ENCODE peak calls at places on chromosome 17, in nine cellular contexts. One of them, this sample, is unnamed.

GRCh38 chr17:28993013-28993600 is 12.7 kb downstream of the SEZ6 start:
- DNase-seq in sigmoid colon: no peak
- DNase-seq in brain microvascular endothelial cell: no peak
- DNase-seq in tibial nerve: no peak
- DNase-seq in CD8-positive, alpha-beta T cell: no peak
- DNase-seq in BE2C: no peak
- DNase-seq in Caco-2: no peak
- DNase-seq in fibroblast of lung: no peak
- DNase-seq in foreskin fibroblast: no peak
- DNase-seq in this sample: no peak

GRCh38 chr17:32757963-32758362 is 119.0 kb downstream of the MYO1D start:
- DNase-seq in BE2C: no peak
- DNase-seq in sigmoid colon: no peak
- DNase-seq in Caco-2: no peak
- DNase-seq in CD8-positive, alpha-beta T cell: no peak
- DNase-seq in tibial nerve: no peak
- DNase-seq in foreskin fibroblast: no peak
- DNase-seq in brain microvascular endothelial cell: no peak
- DNase-seq in fibroblast of lung: peak
- DNase-seq in this sample: peak

GRCh38 chr17:6556121-6557039 is at the start of gene PITPNM3:
- DNase-seq in foreskin fibroblast: peak
- DNase-seq in sigmoid colon: no peak
- DNase-seq in tibial nerve: no peak
- DNase-seq in CD8-positive, alpha-beta T cell: no peak
- DNase-seq in fibroblast of lung: no peak
- DNase-seq in Caco-2: no peak
- DNase-seq in brain microvascular endothelial cell: no peak
- DNase-seq in BE2C: no peak
- DNase-seq in this sample: no peak

GRCh38 chr17:39979021-39979660 is 1.5 kb upstream of the PSMD3 start:
- DNase-seq in sigmoid colon: no peak
- DNase-seq in tibial nerve: no peak
- DNase-seq in BE2C: no peak
- DNase-seq in Caco-2: no peak
- DNase-seq in fibroblast of lung: peak
- DNase-seq in CD8-positive, alpha-beta T cell: no peak
- DNase-seq in foreskin fibroblast: peak
- DNase-seq in brain microvascular endothelial cell: peak
- DNase-seq in this sample: peak

GRCh38 chr17:57617218-57617617 is 127.9 kb downstream of the CCDC182 start:
- DNase-seq in CD8-positive, alpha-beta T cell: no peak
- DNase-seq in Caco-2: no peak
- DNase-seq in BE2C: no peak
- DNase-seq in foreskin fibroblast: no peak
- DNase-seq in sigmoid colon: no peak
- DNase-seq in fibroblast of lung: no peak
- DNase-seq in tibial nerve: no peak
- DNase-seq in brain microvascular endothelial cell: no peak
- DNase-seq in this sample: no peak

GRCh38 chr17:42200702-42201101 is 6.4 kb upstream of the GHDC start:
- DNase-seq in CD8-positive, alpha-beta T cell: no peak
- DNase-seq in BE2C: peak
- DNase-seq in Caco-2: no peak
- DNase-seq in fibroblast of lung: peak
- DNase-seq in foreskin fibroblast: no peak
- DNase-seq in brain microvascular endothelial cell: no peak
- DNase-seq in sigmoid colon: no peak
- DNase-seq in tibial nerve: no peak
- DNase-seq in this sample: peak

GRCh38 chr17:73562896-73563295 is 81.3 kb downstream of the SDK2 start:
- DNase-seq in CD8-positive, alpha-beta T cell: no peak
- DNase-seq in tibial nerve: no peak
- DNase-seq in foreskin fibroblast: no peak
- DNase-seq in brain microvascular endothelial cell: no peak
- DNase-seq in fibroblast of lung: no peak
- DNase-seq in sigmoid colon: no peak
- DNase-seq in BE2C: no peak
- DNase-seq in Caco-2: no peak
- DNase-seq in this sample: no peak

GRCh38 chr17:67272312-67273050 is 27.5 kb upstream of the HELZ start:
- DNase-seq in tibial nerve: no peak
- DNase-seq in fibroblast of lung: peak
- DNase-seq in CD8-positive, alpha-beta T cell: no peak
- DNase-seq in Caco-2: no peak
- DNase-seq in sigmoid colon: no peak
- DNase-seq in BE2C: no peak
- DNase-seq in brain microvascular endothelial cell: no peak
- DNase-seq in foreskin fibroblast: peak
- DNase-seq in this sample: no peak

GRCh38 chr17:82399030-82399429 is 19.1 kb upstream of the HEXD start:
- DNase-seq in fibroblast of lung: peak
- DNase-seq in sigmoid colon: no peak
- DNase-seq in tibial nerve: peak
- DNase-seq in CD8-positive, alpha-beta T cell: no peak
- DNase-seq in Caco-2: no peak
- DNase-seq in foreskin fibroblast: peak
- DNase-seq in BE2C: peak
- DNase-seq in brain microvascular endothelial cell: no peak
- DNase-seq in this sample: peak

GRCh38 chr17:7250655-7251329 is 742 bp downstream of the CTDNEP1 start:
- DNase-seq in BE2C: no peak
- DNase-seq in tibial nerve: no peak
- DNase-seq in brain microvascular endothelial cell: no peak
- DNase-seq in CD8-positive, alpha-beta T cell: no peak
- DNase-seq in sigmoid colon: no peak
- DNase-seq in Caco-2: no peak
- DNase-seq in foreskin fibroblast: peak
- DNase-seq in fibroblast of lung: no peak
- DNase-seq in this sample: no peak

GRCh38 chr17:5405400-5405799 is 14.1 kb downstream of the NUP88 start:
- DNase-seq in foreskin fibroblast: no peak
- DNase-seq in brain microvascular endothelial cell: no peak
- DNase-seq in fibroblast of lung: no peak
- DNase-seq in tibial nerve: no peak
- DNase-seq in CD8-positive, alpha-beta T cell: no peak
- DNase-seq in BE2C: no peak
- DNase-seq in sigmoid colon: no peak
- DNase-seq in Caco-2: peak
- DNase-seq in this sample: no peak

GRCh38 chr17:197352-197751 is 15.9 kb upstream of the DOC2B start:
- DNase-seq in CD8-positive, alpha-beta T cell: no peak
- DNase-seq in BE2C: no peak
- DNase-seq in brain microvascular endothelial cell: no peak
- DNase-seq in fibroblast of lung: no peak
- DNase-seq in Caco-2: no peak
- DNase-seq in sigmoid colon: peak
- DNase-seq in foreskin fibroblast: no peak
- DNase-seq in tibial nerve: no peak
- DNase-seq in this sample: no peak

GRCh38 chr17:6454495-6455320 is 10.5 kb downstream of the PIMREG start:
- DNase-seq in foreskin fibroblast: no peak
- DNase-seq in tibial nerve: no peak
- DNase-seq in brain microvascular endothelial cell: no peak
- DNase-seq in CD8-positive, alpha-beta T cell: no peak
- DNase-seq in fibroblast of lung: no peak
- DNase-seq in Caco-2: no peak
- DNase-seq in sigmoid colon: no peak
- DNase-seq in BE2C: no peak
- DNase-seq in this sample: no peak

GRCh38 chr17:34623856-34624766 is 44.7 kb downstream of the TMEM132E start:
- DNase-seq in foreskin fibroblast: peak
- DNase-seq in fibroblast of lung: no peak
- DNase-seq in Caco-2: no peak
- DNase-seq in tibial nerve: no peak
- DNase-seq in brain microvascular endothelial cell: no peak
- DNase-seq in CD8-positive, alpha-beta T cell: no peak
- DNase-seq in BE2C: peak
- DNase-seq in sigmoid colon: no peak
- DNase-seq in this sample: no peak

GRCh38 chr17:79299349-79299748 is 224.7 kb downstream of the ENGASE start:
- DNase-seq in brain microvascular endothelial cell: no peak
- DNase-seq in sigmoid colon: no peak
- DNase-seq in CD8-positive, alpha-beta T cell: no peak
- DNase-seq in BE2C: no peak
- DNase-seq in tibial nerve: no peak
- DNase-seq in foreskin fibroblast: no peak
- DNase-seq in Caco-2: no peak
- DNase-seq in fibroblast of lung: no peak
- DNase-seq in this sample: no peak

GRCh38 chr17:21042434-21043295 is at the start of gene USP22:
- DNase-seq in BE2C: no peak
- DNase-seq in brain microvascular endothelial cell: no peak
- DNase-seq in CD8-positive, alpha-beta T cell: peak
- DNase-seq in Caco-2: peak
- DNase-seq in foreskin fibroblast: no peak
- DNase-seq in tibial nerve: no peak
- DNase-seq in sigmoid colon: no peak
- DNase-seq in fibroblast of lung: no peak
- DNase-seq in this sample: no peak

GRCh38 chr17:63848834-63849689 is 6.6 kb upstream of the SMARCD2 start:
- DNase-seq in Caco-2: peak
- DNase-seq in sigmoid colon: peak
- DNase-seq in fibroblast of lung: peak
- DNase-seq in foreskin fibroblast: peak
- DNase-seq in BE2C: no peak
- DNase-seq in brain microvascular endothelial cell: peak
- DNase-seq in CD8-positive, alpha-beta T cell: peak
- DNase-seq in tibial nerve: peak
- DNase-seq in this sample: peak

GRCh38 chr17:62653831-62654829 is 26.7 kb downstream of the MRC2 start:
- DNase-seq in foreskin fibroblast: peak
- DNase-seq in brain microvascular endothelial cell: no peak
- DNase-seq in tibial nerve: peak
- DNase-seq in sigmoid colon: peak
- DNase-seq in fibroblast of lung: peak
- DNase-seq in BE2C: peak
- DNase-seq in CD8-positive, alpha-beta T cell: no peak
- DNase-seq in Caco-2: peak
- DNase-seq in this sample: peak

GRCh38 chr17:79838541-79839274 is 532 bp downstream of the CBX4 start:
- DNase-seq in Caco-2: no peak
- DNase-seq in foreskin fibroblast: peak
- DNase-seq in fibroblast of lung: peak
- DNase-seq in BE2C: peak
- DNase-seq in brain microvascular endothelial cell: peak
- DNase-seq in sigmoid colon: no peak
- DNase-seq in tibial nerve: no peak
- DNase-seq in CD8-positive, alpha-beta T cell: peak
- DNase-seq in this sample: peak

GRCh38 chr17:80219777-80220708 is at the start of the genes SGSH and SLC26A11:
- DNase-seq in foreskin fibroblast: peak
- DNase-seq in brain microvascular endothelial cell: peak
- DNase-seq in tibial nerve: peak
- DNase-seq in Caco-2: peak
- DNase-seq in sigmoid colon: peak
- DNase-seq in CD8-positive, alpha-beta T cell: peak
- DNase-seq in fibroblast of lung: peak
- DNase-seq in BE2C: peak
- DNase-seq in this sample: peak

DNA sequence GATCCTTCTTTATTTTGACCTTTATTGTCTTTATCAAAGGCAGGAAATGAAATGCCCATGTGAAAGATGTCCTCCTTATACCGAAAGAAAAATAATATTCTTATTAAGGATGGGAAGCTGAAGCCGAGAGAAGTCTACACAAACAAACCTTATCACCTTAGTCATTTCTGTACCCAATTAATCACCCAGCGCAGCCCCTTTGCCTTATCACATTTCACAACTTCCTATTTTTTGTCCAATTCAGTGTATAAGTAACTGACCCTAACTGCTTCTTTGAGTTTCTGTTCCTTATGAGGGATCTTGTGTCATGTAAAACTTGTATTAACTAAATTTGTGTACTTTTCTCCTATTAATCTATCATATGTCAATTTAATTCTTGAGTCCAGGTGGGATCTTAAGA is 16.4 kb upstream of the CCL23 start:
- DNase-seq in brain microvascular endothelial cell: no peak
- DNase-seq in fibroblast of lung: no peak
- DNase-seq in foreskin fibroblast: no peak
- DNase-seq in sigmoid colon: no peak
- DNase-seq in CD8-positive, alpha-beta T cell: no peak
- DNase-seq in Caco-2: no peak
- DNase-seq in BE2C: no peak
- DNase-seq in tibial nerve: no peak
- DNase-seq in this sample: no peak
- TF ChIP-seq CTCF in brain microvascular endothelial cell: no peak
- TF ChIP-seq CTCF in fibroblast of lung: no peak
- TF ChIP-seq CTCF in foreskin fibroblast: no peak
- TF ChIP-seq CTCF in sigmoid colon: no peak
- TF ChIP-seq CTCF in CD8-positive, alpha-beta T cell: no peak
- TF ChIP-seq CTCF in Caco-2: no peak
- TF ChIP-seq CTCF in BE2C: no peak
- TF ChIP-seq CTCF in tibial nerve: no peak
- TF ChIP-seq CTCF in this sample: no peak

DNA sequence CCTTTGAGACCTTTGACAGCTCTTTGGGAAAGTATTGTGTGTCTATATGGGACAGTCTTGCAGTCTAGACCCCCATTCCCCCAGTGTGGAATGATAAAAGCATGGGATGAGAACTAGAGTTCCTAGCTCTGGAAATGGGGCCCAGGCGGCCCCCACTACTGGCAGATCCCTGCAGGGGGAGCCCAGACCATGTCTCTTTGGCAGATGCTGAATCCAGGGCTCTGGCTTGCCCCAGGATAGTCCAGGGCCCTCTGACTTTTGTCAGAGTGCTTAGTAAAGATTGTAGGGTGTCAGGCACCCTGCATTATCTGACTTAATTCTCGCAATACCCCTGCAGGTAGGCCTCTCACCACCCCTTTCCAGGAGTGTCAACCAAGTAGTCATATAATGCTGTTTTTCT is 8.3 kb downstream of the ALKBH5 start:
- DNase-seq in tibial nerve: no peak
- DNase-seq in sigmoid colon: no peak
- DNase-seq in BE2C: peak
- DNase-seq in brain microvascular endothelial cell: no peak
- DNase-seq in CD8-positive, alpha-beta T cell: no peak
- DNase-seq in foreskin fibroblast: peak
- DNase-seq in fibroblast of lung: no peak
- DNase-seq in Caco-2: no peak
- DNase-seq in this sample: no peak
- H3K4me3 ChIP-seq in tibial nerve: no peak
- H3K4me3 ChIP-seq in sigmoid colon: no peak
- H3K4me3 ChIP-seq in BE2C: no peak
- H3K4me3 ChIP-seq in brain microvascular endothelial cell: no peak
- H3K4me3 ChIP-seq in CD8-positive, alpha-beta T cell: no peak
- H3K4me3 ChIP-seq in foreskin fibroblast: no peak
- H3K4me3 ChIP-seq in fibroblast of lung: no peak
- H3K4me3 ChIP-seq in Caco-2: no peak
- H3K4me3 ChIP-seq in this sample: no peak

GRCh38 chr17:2123467-2124251 is 68.8 kb downstream of the HIC1 start:
- DNase-seq in brain microvascular endothelial cell: no peak
- DNase-seq in fibroblast of lung: peak
- DNase-seq in CD8-positive, alpha-beta T cell: no peak
- DNase-seq in tibial nerve: no peak
- DNase-seq in BE2C: no peak
- DNase-seq in Caco-2: no peak
- DNase-seq in sigmoid colon: no peak
- DNase-seq in foreskin fibroblast: peak
- DNase-seq in this sample: peak
- TF ChIP-seq CTCF in brain microvascular endothelial cell: no peak
- TF ChIP-seq CTCF in fibroblast of lung: no peak
- TF ChIP-seq CTCF in CD8-positive, alpha-beta T cell: no peak
- TF ChIP-seq CTCF in tibial nerve: no peak
- TF ChIP-seq CTCF in BE2C: no peak
- TF ChIP-seq CTCF in Caco-2: no peak
- TF ChIP-seq CTCF in sigmoid colon: no peak
- TF ChIP-seq CTCF in foreskin fibroblast: no peak
- TF ChIP-seq CTCF in this sample: no peak

GRCh38 chr17:65143899-65144590 is 6.9 kb downstream of the RGS9 start:
- DNase-seq in CD8-positive, alpha-beta T cell: no peak
- DNase-seq in BE2C: no peak
- DNase-seq in fibroblast of lung: peak
- DNase-seq in foreskin fibroblast: no peak
- DNase-seq in Caco-2: no peak
- DNase-seq in sigmoid colon: no peak
- DNase-seq in tibial nerve: no peak
- DNase-seq in brain microvascular endothelial cell: no peak
- DNase-seq in this sample: no peak
- H3K4me3 ChIP-seq in CD8-positive, alpha-beta T cell: no peak
- H3K4me3 ChIP-seq in BE2C: no peak
- H3K4me3 ChIP-seq in fibroblast of lung: no peak
- H3K4me3 ChIP-seq in foreskin fibroblast: no peak
- H3K4me3 ChIP-seq in Caco-2: no peak
- H3K4me3 ChIP-seq in sigmoid colon: no peak
- H3K4me3 ChIP-seq in tibial nerve: no peak
- H3K4me3 ChIP-seq in brain microvascular endothelial cell: no peak
- H3K4me3 ChIP-seq in this sample: no peak